ENCODE peak calls at places on chromosome 18, in five cellular contexts. One of them, this sample, is unnamed.
A peak's percentile ranks its signal among the peaks of the same experiment; 100 is the strongest.

GRCh38 chr18:7272268-7273049 is 41.6 kb downstream of the LRRC30 start:
- DNase-seq in endothelial cell of umbilical vein: peak; percentile 79
- DNase-seq in IMR-90: peak; percentile 61
- DNase-seq in fibroblast of lung: peak; percentile 70
- DNase-seq in spleen: no peak
- DNase-seq in this sample: peak; percentile 57

GRCh38 chr18:39994521-39994920 is 1960.5 kb upstream of the PIK3C3 start:
- DNase-seq in endothelial cell of umbilical vein: no peak
- DNase-seq in IMR-90: no peak
- DNase-seq in fibroblast of lung: no peak
- DNase-seq in spleen: no peak
- DNase-seq in this sample: no peak

GRCh38 chr18:43870626-43871025 is 593.3 kb upstream of the SYT4 start:
- DNase-seq in endothelial cell of umbilical vein: no peak
- DNase-seq in IMR-90: no peak
- DNase-seq in fibroblast of lung: no peak
- DNase-seq in spleen: no peak
- DNase-seq in this sample: no peak

GRCh38 chr18:13811993-13812392 is 12.0 kb upstream of the MC5R start:
- DNase-seq in endothelial cell of umbilical vein: no peak
- DNase-seq in IMR-90: no peak
- DNase-seq in fibroblast of lung: no peak
- DNase-seq in spleen: no peak
- DNase-seq in this sample: no peak

GRCh38 chr18:74534150-74534969 is at the start of gene CNDP1:
- DNase-seq in endothelial cell of umbilical vein: no peak
- DNase-seq in IMR-90: no peak
- DNase-seq in fibroblast of lung: no peak
- DNase-seq in spleen: peak; percentile 61
- DNase-seq in this sample: no peak

GRCh38 chr18:36323421-36323820 is 25.9 kb downstream of the FHOD3 start:
- DNase-seq in endothelial cell of umbilical vein: no peak
- DNase-seq in IMR-90: no peak
- DNase-seq in fibroblast of lung: no peak
- DNase-seq in spleen: no peak
- DNase-seq in this sample: no peak

GRCh38 chr18:50627594-50628542 is 68.0 kb downstream of the MAPK4 start:
- DNase-seq in endothelial cell of umbilical vein: no peak
- DNase-seq in IMR-90: no peak
- DNase-seq in fibroblast of lung: no peak
- DNase-seq in spleen: no peak
- DNase-seq in this sample: no peak

GRCh38 chr18:811192-812122 is 585 bp downstream of the YES1 start:
- DNase-seq in endothelial cell of umbilical vein: peak; percentile 41
- DNase-seq in IMR-90: peak; percentile 26
- DNase-seq in fibroblast of lung: peak; percentile 19
- DNase-seq in spleen: peak; percentile 89
- DNase-seq in this sample: peak; percentile 58

GRCh38 chr18:44149706-44150105 is 531.0 kb upstream of the SETBP1 start:
- DNase-seq in endothelial cell of umbilical vein: peak; percentile 13
- DNase-seq in IMR-90: peak; percentile 47
- DNase-seq in fibroblast of lung: peak; percentile 93
- DNase-seq in spleen: no peak
- DNase-seq in this sample: no peak

GRCh38 chr18:35143615-35144596 is 96.9 kb upstream of the ZNF397 start:
- DNase-seq in endothelial cell of umbilical vein: peak; percentile 80
- DNase-seq in IMR-90: peak; percentile 55
- DNase-seq in fibroblast of lung: peak; percentile 43
- DNase-seq in spleen: no peak
- DNase-seq in this sample: peak; percentile 65

GRCh38 chr18:28175047-28175929 is 1.6 kb downstream of the CDH2 start:
- DNase-seq in endothelial cell of umbilical vein: peak; percentile 44
- DNase-seq in IMR-90: peak; percentile 42
- DNase-seq in fibroblast of lung: peak; percentile 70
- DNase-seq in spleen: peak; percentile 78
- DNase-seq in this sample: peak; percentile 16

GRCh38 chr18:54880706-54881105 is 52.4 kb downstream of the RAB27B start:
- DNase-seq in endothelial cell of umbilical vein: no peak
- DNase-seq in IMR-90: peak; percentile 79
- DNase-seq in fibroblast of lung: peak; percentile 68
- DNase-seq in spleen: no peak
- DNase-seq in this sample: no peak

GRCh38 chr18:56139792-56140254 is 498.6 kb downstream of the TXNL1 start:
- DNase-seq in endothelial cell of umbilical vein: no peak
- DNase-seq in IMR-90: peak; percentile 95
- DNase-seq in fibroblast of lung: peak; percentile 96
- DNase-seq in spleen: no peak
- DNase-seq in this sample: peak; percentile 23

GRCh38 chr18:13725566-13726227 is 661 bp downstream of the FAM210A start:
- DNase-seq in endothelial cell of umbilical vein: peak; percentile 22
- DNase-seq in IMR-90: peak; percentile 2
- DNase-seq in fibroblast of lung: peak; percentile 8
- DNase-seq in spleen: no peak
- DNase-seq in this sample: no peak

GRCh38 chr18:49174478-49174877 is 223.7 kb upstream of the SMAD7 start:
- DNase-seq in endothelial cell of umbilical vein: no peak
- DNase-seq in IMR-90: peak; percentile 79
- DNase-seq in fibroblast of lung: peak; percentile 69
- DNase-seq in spleen: no peak
- DNase-seq in this sample: no peak

GRCh38 chr18:55477537-55478300 is 110.3 kb downstream of the TCF4 start:
- DNase-seq in endothelial cell of umbilical vein: peak; percentile 81
- DNase-seq in IMR-90: peak; percentile 52
- DNase-seq in fibroblast of lung: peak; percentile 74
- DNase-seq in spleen: no peak
- DNase-seq in this sample: peak; percentile 58

GRCh38 chr18:53380063-53380639 is 844.3 kb downstream of the MBD2 start:
- DNase-seq in endothelial cell of umbilical vein: peak; percentile 9
- DNase-seq in IMR-90: peak; percentile 31
- DNase-seq in fibroblast of lung: peak; percentile 21
- DNase-seq in spleen: no peak
- DNase-seq in this sample: no peak

GRCh38 chr18:36376361-36376760 is 78.8 kb downstream of the FHOD3 start:
- DNase-seq in endothelial cell of umbilical vein: no peak
- DNase-seq in IMR-90: peak; percentile 64
- DNase-seq in fibroblast of lung: peak; percentile 59
- DNase-seq in spleen: no peak
- DNase-seq in this sample: no peak

GRCh38 chr18:51865538-51865937 is 474.5 kb upstream of the DCC start:
- DNase-seq in endothelial cell of umbilical vein: no peak
- DNase-seq in IMR-90: no peak
- DNase-seq in fibroblast of lung: no peak
- DNase-seq in spleen: no peak
- DNase-seq in this sample: no peak

GRCh38 chr18:72652990-72653593 is 109.0 kb upstream of the CBLN2 start:
- DNase-seq in endothelial cell of umbilical vein: peak; percentile 26
- DNase-seq in IMR-90: no peak
- DNase-seq in fibroblast of lung: peak; percentile 10
- DNase-seq in spleen: no peak
- DNase-seq in this sample: no peak

GRCh38 chr18:51952844-51953243 is 387.2 kb upstream of the DCC start:
- DNase-seq in endothelial cell of umbilical vein: no peak
- DNase-seq in IMR-90: no peak
- DNase-seq in fibroblast of lung: no peak
- DNase-seq in spleen: no peak
- DNase-seq in this sample: no peak

GRCh38 chr18:22594155-22594690 is 176.5 kb upstream of the CTAGE1 start:
- DNase-seq in endothelial cell of umbilical vein: no peak
- DNase-seq in IMR-90: no peak
- DNase-seq in fibroblast of lung: no peak
- DNase-seq in spleen: no peak
- DNase-seq in this sample: no peak
- H3K36me3 ChIP-seq in endothelial cell of umbilical vein: no peaks in the 10 kb centered on the region
- H3K36me3 ChIP-seq in IMR-90: no peaks in the 10 kb centered on the region
- H3K36me3 ChIP-seq in fibroblast of lung: no peaks in the 10 kb centered on the region
- H3K36me3 ChIP-seq in spleen: no peaks in the 10 kb centered on the region
- H3K36me3 ChIP-seq in this sample: no peaks in the 10 kb centered on the region

DNA sequence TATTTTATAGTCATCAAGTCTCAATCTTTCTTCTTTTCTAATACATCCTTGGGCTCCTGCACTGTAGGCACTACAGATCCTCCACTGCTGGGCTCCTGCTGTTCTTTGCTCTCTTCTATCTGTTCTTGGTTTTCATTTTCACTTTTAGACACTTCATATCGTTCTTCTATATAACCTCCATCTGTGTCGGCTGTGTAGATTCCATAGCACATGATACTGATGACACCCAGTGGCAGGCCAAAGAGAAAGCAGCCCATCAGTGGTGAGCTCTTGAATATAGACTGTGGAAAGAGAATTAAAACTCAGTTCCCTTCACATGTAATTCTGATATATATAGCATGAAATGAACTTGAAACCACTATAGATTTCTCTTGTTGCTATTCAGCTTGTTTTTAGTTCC is 38.0 kb downstream of the TMX3 start:
- DNase-seq in endothelial cell of umbilical vein: no peak
- DNase-seq in IMR-90: peak; percentile 25
- DNase-seq in fibroblast of lung: no peak
- DNase-seq in spleen: no peak
- DNase-seq in this sample: no peak
- TF ChIP-seq CTCF in endothelial cell of umbilical vein: no peak
- TF ChIP-seq CTCF in IMR-90: peak; percentile 37
- TF ChIP-seq CTCF in fibroblast of lung: peak; percentile 28
- TF ChIP-seq CTCF in spleen: no peak
- TF ChIP-seq CTCF in this sample: no peak

DNA sequence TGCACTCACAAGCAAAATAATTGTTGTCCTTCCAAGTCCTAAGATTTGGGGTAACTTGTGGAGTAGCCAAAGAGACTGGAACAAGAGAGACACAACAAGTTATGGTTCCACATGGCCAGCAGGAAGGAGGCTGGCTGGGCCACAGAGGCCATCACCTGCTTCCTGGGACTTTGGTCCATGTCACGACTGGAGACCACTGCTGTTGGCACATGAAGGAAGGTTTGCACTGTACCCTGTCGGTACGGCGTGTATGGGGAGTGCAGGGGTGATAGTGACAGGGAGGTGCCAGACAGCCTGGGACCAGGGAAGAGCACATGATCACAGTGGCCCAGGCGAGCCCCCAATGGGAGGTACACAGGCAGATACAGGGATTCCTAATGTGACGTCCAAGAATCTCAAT is 15.5 kb downstream of the SLC66A2 start:
- DNase-seq in endothelial cell of umbilical vein: no peak
- DNase-seq in IMR-90: no peak
- DNase-seq in fibroblast of lung: no peak
- DNase-seq in spleen: peak; percentile 35
- DNase-seq in this sample: no peak
- H3K27ac ChIP-seq in endothelial cell of umbilical vein: no peak overlapping the region
- H3K27ac ChIP-seq in IMR-90: no peak overlapping the region
- H3K27ac ChIP-seq in fibroblast of lung: no peak overlapping the region
- H3K27ac ChIP-seq in spleen: no peak overlapping the region
- H3K27ac ChIP-seq in this sample: no peak overlapping the region

GRCh38 chr18:2797951-2798350 is 48.9 kb upstream of the EMILIN2 start:
- DNase-seq in endothelial cell of umbilical vein: no peak
- DNase-seq in IMR-90: no peak
- DNase-seq in fibroblast of lung: no peak
- DNase-seq in spleen: no peak
- DNase-seq in this sample: no peak
- H3K36me3 ChIP-seq in endothelial cell of umbilical vein: peaks cover 5% of the 10 kb centered on the region
- H3K36me3 ChIP-seq in IMR-90: peaks cover 24% of the 10 kb centered on the region
- H3K36me3 ChIP-seq in fibroblast of lung: no peaks in the 10 kb centered on the region
- H3K36me3 ChIP-seq in spleen: peaks cover 76% of the 10 kb centered on the region
- H3K36me3 ChIP-seq in this sample: peaks cover 76% of the 10 kb centered on the region

GRCh38 chr18:45984546-45985235 is 17.6 kb upstream of the EPG5 start:
- DNase-seq in endothelial cell of umbilical vein: no peak
- DNase-seq in IMR-90: no peak
- DNase-seq in fibroblast of lung: no peak
- DNase-seq in spleen: no peak
- DNase-seq in this sample: no peak
- TF ChIP-seq CTCF in endothelial cell of umbilical vein: no peak
- TF ChIP-seq CTCF in IMR-90: no peak
- TF ChIP-seq CTCF in fibroblast of lung: no peak
- TF ChIP-seq CTCF in spleen: no peak
- TF ChIP-seq CTCF in this sample: no peak

GRCh38 chr18:26568926-26569700 is 20.8 kb upstream of the KCTD1 start:
- DNase-seq in endothelial cell of umbilical vein: no peak
- DNase-seq in IMR-90: no peak
- DNase-seq in fibroblast of lung: no peak
- DNase-seq in spleen: no peak
- DNase-seq in this sample: no peak
- H3K27ac ChIP-seq in endothelial cell of umbilical vein: no peak overlapping the region
- H3K27ac ChIP-seq in IMR-90: no peak overlapping the region
- H3K27ac ChIP-seq in fibroblast of lung: no peak overlapping the region
- H3K27ac ChIP-seq in spleen: no peak overlapping the region
- H3K27ac ChIP-seq in this sample: no peak overlapping the region

DNA sequence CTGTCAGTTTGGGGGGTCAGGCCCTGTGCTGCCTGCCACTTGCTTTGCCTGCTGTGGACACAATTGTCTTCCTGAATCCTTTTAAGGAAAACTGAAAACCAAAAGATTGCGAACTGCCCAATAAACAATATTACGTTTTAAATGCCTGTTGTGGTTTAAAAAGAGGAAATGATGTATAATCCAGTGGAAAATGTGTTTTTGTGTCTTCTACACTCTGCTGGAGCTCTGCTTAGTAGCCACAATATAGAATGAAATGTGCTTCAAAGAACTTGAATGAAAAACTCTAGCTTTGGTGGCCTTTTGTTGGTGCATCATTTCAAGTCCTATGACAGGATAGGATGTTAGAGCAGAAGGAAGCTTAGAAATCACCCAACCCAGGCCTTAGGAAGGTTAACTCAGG is 23.2 kb upstream of the CABYR start:
- DNase-seq in endothelial cell of umbilical vein: no peak
- DNase-seq in IMR-90: no peak
- DNase-seq in fibroblast of lung: no peak
- DNase-seq in spleen: no peak
- DNase-seq in this sample: no peak
- H3K36me3 ChIP-seq in endothelial cell of umbilical vein: no peaks in the 10 kb centered on the region
- H3K36me3 ChIP-seq in IMR-90: peaks cover 20% of the 10 kb centered on the region
- H3K36me3 ChIP-seq in fibroblast of lung: no peaks in the 10 kb centered on the region
- H3K36me3 ChIP-seq in spleen: no peaks in the 10 kb centered on the region
- H3K36me3 ChIP-seq in this sample: no peaks in the 10 kb centered on the region

This sample was measured in psoas muscle.